ENCODE peak calls at places on chromosome 2, in ten cellular contexts. I is cardiac septum; D is upper lobe of right lung; Z is DMS 273 treated with DMSO at 0.1 percent for 48 hours; W is NCI-H69; P is HFFc6; E is M059J; Q is H1; L is activated T-cell treated with anti-CD3 and anti-CD28 coated beads, Interleukin-2, amount 50 U/mL, for 72 hours; Y is left ventricle myocardium superior. J is an unnamed sample.

GRCh38 chr2:96907405-96908041 is 37.6 kb upstream of the SEMA4C start:
- DNase-seq in L (no peak), D (no peak), I (peak; percentile 90), Q (no peak), Z (no peak), Y (peak; percentile 91), W (peak; percentile 12), P (peak; percentile 16), E (no peak), J (no peak)

GRCh38 chr2:134227666-134228065 is 26.2 kb upstream of the MGAT5 start:
- DNase-seq in Z (no peak), L (no peak), W (peak; percentile 49), P (no peak), D (no peak), I (no peak), Y (no peak), E (no peak), Q (no peak), J (no peak)

GRCh38 chr2:20065885-20066602 is 14.6 kb upstream of the LAPTM4A start:
- DNase-seq in E (peak; percentile 95), I (no peak), L (peak; percentile 15), D (no peak), Q (no peak), P (peak; percentile 48), Y (peak; percentile 81), Z (peak; percentile 91), W (peak; percentile 95), J (peak; percentile 87)

GRCh38 chr2:96197541-96198255 is 10.9 kb downstream of the STARD7 start:
- DNase-seq in W (no peak), P (peak; percentile 67), Z (no peak), L (no peak), E (peak; percentile 17), I (no peak), D (no peak), Q (no peak), Y (no peak), J (no peak)

GRCh38 chr2:111239581-111240249 is 119.0 kb downstream of the BCL2L11 start:
- DNase-seq in Z (no peak), E (no peak), Y (no peak), I (no peak), L (no peak), Q (no peak), P (no peak), D (no peak), W (no peak), J (no peak)

GRCh38 chr2:118307864-118308263 is 219.6 kb downstream of the INSIG2 start:
- DNase-seq in Z (no peak), W (no peak), P (no peak), E (no peak), D (no peak), Q (no peak), I (no peak), Y (no peak), L (no peak), J (no peak)

GRCh38 chr2:26075173-26075572 is 41.3 kb downstream of the RAB10 start:
- DNase-seq in E (no peak), Q (no peak), Y (no peak), L (no peak), D (no peak), W (no peak), Z (no peak), P (no peak), I (no peak), J (no peak)

GRCh38 chr2:107932483-107932882 is 53.8 kb upstream of the SLC5A7 start:
- DNase-seq in Y (no peak), Q (no peak), E (no peak), Z (no peak), I (no peak), L (no peak), P (no peak), W (peak; percentile 24), D (no peak), J (no peak)

GRCh38 chr2:11377915-11378649 is 33.6 kb upstream of the ROCK2 start:
- DNase-seq in E (no peak), D (no peak), Y (no peak), Z (no peak), I (no peak), W (no peak), P (no peak), L (no peak), Q (no peak), J (no peak)

GRCh38 chr2:235394278-235394828 is 99.5 kb upstream of the AGAP1 start:
- DNase-seq in Q (no peak), P (peak; percentile 44), D (no peak), L (no peak), E (peak; percentile 98), I (no peak), W (no peak), Z (no peak), Y (no peak), J (no peak)

J was measured in adrenal gland.